ENCODE peak calls at places on chromosomes 13 and 19, in five cellular contexts. L, V, O, D and Q are unnamed samples.

GRCh38 chr13:42001580-42001979 is 40.7 kb upstream of the VWA8 start:
- DNase-seq in L (no peak), V (no peak), O (no peak), D (peak; percentile 44), Q (no peak)

GRCh38 chr13:113946409-113947181 is 27.3 kb downstream of the C13orf46 start:
- DNase-seq in L (no peak), V (no peak), O (no peak), D (no peak), Q (peak; percentile 37)

GRCh38 chr13:71285700-71286099 is 581.3 kb downstream of the DACH1 start:
- DNase-seq in L (no peak), V (peak; percentile 8), O (no peak), D (no peak), Q (no peak)

GRCh38 chr13:113991676-113992179 is 17.9 kb upstream of the C13orf46 start:
- DNase-seq in L (no peak), V (no peak), O (no peak), D (no peak), Q (peak; percentile 0)

GRCh38 chr13:113427562-113428468 is 25.5 kb downstream of the ADPRHL1 start:
- DNase-seq in L (no peak), V (no peak), O (no peak), D (no peak), Q (no peak)

GRCh38 chr13:112118451-112119064 is 51.6 kb downstream of the SOX1 start:
- DNase-seq in L (no peak), V (no peak), O (no peak), D (no peak), Q (no peak)

GRCh38 chr19:38679839-38680238 is 32.4 kb downstream of the ACTN4 start:
- DNase-seq in L (no peak), V (no peak), O (no peak), D (no peak), Q (peak; percentile 68)

GRCh38 chr19:52896431-52897148 is 845 bp downstream of the ZNF320 start:
- DNase-seq in L (peak; percentile 27), V (no peak), O (peak; percentile 53), D (peak; percentile 50), Q (no peak)

GRCh38 chr13:37074703-37075102 is 15.2 kb upstream of the SUPT20H start:
- DNase-seq in L (no peak), V (peak; percentile 18), O (no peak), D (peak; percentile 48), Q (no peak)

GRCh38 chr13:23322353-23323336 is 110.9 kb downstream of the SACS start:
- DNase-seq in L (no peak), V (no peak), O (no peak), D (peak; percentile 59), Q (no peak)

GRCh38 chr19:10112895-10113591 is 1.6 kb downstream of the P2RY11 start:
- DNase-seq in L (peak; percentile 41), V (peak; percentile 77), O (peak; percentile 67), D (peak; percentile 68), Q (peak; percentile 56)

GRCh38 chr19:11288349-11288748 is 7.6 kb upstream of the TSPAN16 start:
- DNase-seq in L (no peak), V (no peak), O (no peak), D (peak; percentile 62), Q (no peak)

GRCh38 chr13:97648171-97648880 is 214.4 kb downstream of the RAP2A start:
- DNase-seq in L (no peak), V (no peak), O (no peak), D (no peak), Q (no peak)

GRCh38 chr13:59568306-59568705 is 595.4 kb downstream of the DIAPH3 start:
- DNase-seq in L (no peak), V (no peak), O (no peak), D (no peak), Q (no peak)

GRCh38 chr13:48733739-48734329 is 80.1 kb downstream of the CYSLTR2 start:
- DNase-seq in L (no peak), V (no peak), O (no peak), D (no peak), Q (peak; percentile 51)

GRCh38 chr13:114157869-114158495 is 21.1 kb upstream of the CFAP97D2 start:
- DNase-seq in L (no peak), V (no peak), O (no peak), D (no peak), Q (no peak)

GRCh38 chr13:31905896-31906295 is 125.7 kb upstream of the FRY start:
- DNase-seq in L (no peak), V (no peak), O (no peak), D (no peak), Q (no peak)

GRCh38 chr13:41660426-41660825 is 203.1 kb downstream of the RGCC start:
- DNase-seq in L (no peak), V (no peak), O (no peak), D (no peak), Q (no peak)

GRCh38 chr19:43895727-43896126 is 39.4 kb downstream of the ZNF45 start:
- DNase-seq in L (no peak), V (no peak), O (no peak), D (no peak), Q (no peak)

GRCh38 chr13:46520188-46520587 is 32.8 kb upstream of the LRCH1 start:
- DNase-seq in L (no peak), V (no peak), O (no peak), D (no peak), Q (no peak)

GRCh38 chr19:17931532-17932191 is 1.2 kb upstream of the CCDC124 start:
- DNase-seq in L (no peak), V (no peak), O (peak; percentile 44), D (no peak), Q (no peak)

GRCh38 chr19:679418-680286 is 3.5 kb downstream of the FSTL3 start:
- DNase-seq in L (peak; percentile 67), V (peak; percentile 70), O (peak; percentile 77), D (peak; percentile 38), Q (peak; percentile 67)

GRCh38 chr19:43596842-43597461 is 557 bp downstream of the ZNF576 start:
- DNase-seq in L (no peak), V (no peak), O (no peak), D (no peak), Q (no peak)

GRCh38 chr19:47507924-47508553 is 6.8 kb downstream of the NAPA start:
- DNase-seq in L (no peak), V (no peak), O (no peak), D (no peak), Q (no peak)

GRCh38 chr19:48292798-48293197 is 22.9 kb downstream of the ZNF114 start:
- DNase-seq in L (no peak), V (no peak), O (no peak), D (peak; percentile 89), Q (no peak)

DNA sequence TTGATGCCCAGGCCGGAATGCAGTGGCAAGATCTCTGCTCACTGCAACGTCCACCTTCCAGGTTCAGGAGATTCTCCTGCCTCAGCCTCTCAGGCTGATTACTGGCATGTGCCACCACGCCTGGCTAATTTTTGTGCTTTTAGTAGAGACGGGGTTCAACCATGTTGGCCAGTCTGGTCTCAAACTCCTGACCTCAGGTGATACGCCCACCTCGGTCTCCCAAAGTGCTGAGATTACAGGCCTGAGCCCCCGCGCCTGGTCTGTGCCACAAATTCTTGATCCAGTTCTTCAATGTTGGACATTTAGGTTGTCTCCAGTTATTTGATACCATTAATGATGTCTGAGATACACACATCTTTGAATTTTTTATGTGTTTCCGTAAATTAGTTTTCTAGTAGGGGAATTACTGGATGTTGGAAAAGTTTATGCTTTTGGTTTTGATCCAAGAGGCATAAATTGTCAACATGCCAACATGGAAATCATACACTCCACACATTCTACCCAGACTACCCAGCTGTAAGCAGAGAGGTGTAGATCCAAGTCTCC is 525 bp upstream of the COG3 start:
- DNase-seq in L (peak; percentile 16), V (no peak), O (no peak), D (no peak), Q (no peak)
- TF ChIP-seq CTCF in L (peak; percentile 68), V (no peak), O (no peak), D (no peak), Q (no peak)

DNA sequence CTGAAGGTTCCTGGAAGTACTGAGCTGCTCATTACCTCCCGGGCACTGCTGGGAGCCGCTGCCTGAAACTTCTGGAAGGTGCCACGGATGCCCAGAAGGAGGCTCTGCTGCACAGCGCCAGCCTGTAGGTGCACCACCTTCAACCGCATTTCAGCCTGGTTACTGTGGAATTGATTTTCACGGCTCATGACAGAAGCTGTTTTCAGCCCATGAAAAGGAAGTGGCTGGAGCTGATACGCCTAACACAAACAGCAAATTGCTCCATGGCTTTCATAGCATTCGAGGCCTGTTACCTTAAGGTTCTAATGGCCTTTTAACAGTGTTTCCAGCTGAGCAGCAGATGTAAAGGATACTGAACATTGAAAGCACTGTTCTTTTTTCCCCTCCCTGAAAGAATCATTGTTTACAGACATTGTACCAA is 22.0 kb downstream of the GPC6 start:
- DNase-seq in L (no peak), V (no peak), O (peak; percentile 68), D (peak; percentile 78), Q (no peak)
- TF ChIP-seq CTCF in L (no peak), V (no peak), O (peak; percentile 34), D (peak; percentile 81), Q (no peak)

GRCh38 chr13:43475135-43475534 is 311.6 kb downstream of the ENOX1 start:
- DNase-seq in L (peak; percentile 21), V (no peak), O (no peak), D (no peak), Q (no peak)

GRCh38 chr13:43472344-43472743 is 314.4 kb downstream of the ENOX1 start:
- DNase-seq in L (no peak), V (no peak), O (no peak), D (no peak), Q (no peak)

GRCh38 chr13:43470610-43471009 is 316.2 kb downstream of the ENOX1 start:
- DNase-seq in L (no peak), V (no peak), O (no peak), D (no peak), Q (no peak)

GRCh38 chr13:43472980-43473379 is 313.8 kb downstream of the ENOX1 start:
- DNase-seq in L (no peak), V (no peak), O (no peak), D (no peak), Q (no peak)

DNA sequence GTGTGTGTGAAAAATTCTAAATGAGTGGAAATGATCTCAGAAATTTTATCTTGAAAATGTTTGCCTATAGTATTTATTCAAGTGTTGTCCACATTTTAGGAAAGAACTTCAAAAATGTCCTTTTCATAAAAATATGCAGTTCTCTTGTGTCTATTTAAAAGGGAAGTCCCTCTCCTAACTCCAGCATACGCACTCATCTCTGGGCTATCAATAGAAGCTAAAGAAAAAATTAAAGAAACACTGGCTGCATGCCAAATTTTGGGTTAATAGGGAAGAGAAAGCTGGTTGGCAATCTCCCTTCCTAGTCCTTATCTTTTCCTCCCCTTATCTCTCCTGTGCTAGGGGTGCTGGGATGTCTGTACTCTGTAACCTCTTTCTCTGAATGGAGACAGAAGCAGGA is 313.3 kb downstream of the ENOX1 start:
- DNase-seq in L (no peak), V (no peak), O (no peak), D (no peak), Q (no peak)
- TF ChIP-seq CTCF in L (no peak), V (no peak), O (no peak), D (no peak), Q (no peak)

DNA sequence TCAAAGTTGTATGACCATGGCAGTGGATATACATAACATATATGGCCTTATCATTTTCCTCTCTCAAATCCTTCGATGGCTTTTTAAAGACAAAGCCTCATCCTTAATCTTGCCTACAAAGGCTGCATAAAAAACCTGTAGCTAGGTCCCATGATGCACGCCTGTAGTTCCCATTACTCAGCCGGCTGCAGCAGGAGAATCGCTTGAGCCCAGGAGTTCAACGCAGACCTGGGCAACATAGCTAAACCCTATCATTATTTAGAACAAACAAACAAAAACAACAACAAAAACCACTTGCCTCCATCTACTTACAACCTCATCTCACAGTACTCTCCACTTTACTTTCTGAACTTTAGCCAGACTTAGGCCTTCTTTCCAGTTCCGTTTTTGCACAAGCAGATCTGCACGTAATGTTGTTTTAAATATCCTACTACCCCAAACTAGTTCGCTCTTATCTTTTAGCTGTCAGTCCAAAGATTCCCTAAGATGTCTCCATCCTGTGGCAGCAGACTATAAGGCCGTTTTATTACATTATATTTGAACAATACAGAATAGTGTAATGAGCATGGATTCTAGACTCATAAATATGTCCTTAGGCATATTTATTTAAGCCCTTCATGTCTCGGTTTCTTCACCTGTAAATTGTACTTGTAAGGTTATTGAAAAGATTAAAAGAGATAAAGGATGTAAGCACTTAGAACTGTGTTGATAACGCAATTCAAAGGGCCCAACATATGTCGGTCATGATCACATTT is 969 bp upstream of the POMP start:
- DNase-seq in L (no peak), V (peak; percentile 40), O (no peak), D (no peak), Q (no peak)
- TF ChIP-seq CTCF in L (no peak), V (no peak), O (no peak), D (peak; percentile 28), Q (no peak)